ENCODE peak calls at places on chromosomes 11 and 22, in nine cellular contexts. One of them, this sample, is unnamed.

GRCh38 chr22:23415490-23415851 is 164.6 kb downstream of the IGLL1 start:
- DNase-seq in tibial nerve: no peak
- DNase-seq in colonic mucosa: no peak
- DNase-seq in transverse colon: no peak
- DNase-seq in fibroblast of lung: no peak
- DNase-seq in spleen: no peak
- DNase-seq in cardiac muscle cell: no peak
- DNase-seq in neuronal stem cell: no peak
- DNase-seq in left lung: peak; percentile 39
- DNase-seq in this sample: no peak

GRCh38 chr11:6238902-6239301 is at the start of gene CNGA4:
- DNase-seq in spleen: no peak
- DNase-seq in left lung: no peak
- DNase-seq in transverse colon: no peak
- DNase-seq in fibroblast of lung: no peak
- DNase-seq in cardiac muscle cell: no peak
- DNase-seq in neuronal stem cell: no peak
- DNase-seq in colonic mucosa: no peak
- DNase-seq in tibial nerve: no peak
- DNase-seq in this sample: no peak

GRCh38 chr11:6332066-6332465 is 11.8 kb upstream of the CAVIN3 start:
- DNase-seq in left lung: no peak
- DNase-seq in transverse colon: no peak
- DNase-seq in fibroblast of lung: no peak
- DNase-seq in neuronal stem cell: no peak
- DNase-seq in cardiac muscle cell: no peak
- DNase-seq in colonic mucosa: no peak
- DNase-seq in spleen: no peak
- DNase-seq in tibial nerve: no peak
- DNase-seq in this sample: no peak

GRCh38 chr22:36528336-36528735 is 630 bp downstream of the EIF3D start:
- DNase-seq in cardiac muscle cell: peak; percentile 49
- DNase-seq in neuronal stem cell: no peak
- DNase-seq in tibial nerve: no peak
- DNase-seq in transverse colon: no peak
- DNase-seq in colonic mucosa: no peak
- DNase-seq in left lung: no peak
- DNase-seq in spleen: no peak
- DNase-seq in fibroblast of lung: peak; percentile 20
- DNase-seq in this sample: no peak

GRCh38 chr22:40238425-40239344 is 61.0 kb downstream of the TNRC6B start:
- DNase-seq in tibial nerve: no peak
- DNase-seq in neuronal stem cell: no peak
- DNase-seq in spleen: no peak
- DNase-seq in colonic mucosa: no peak
- DNase-seq in left lung: no peak
- DNase-seq in fibroblast of lung: peak; percentile 45
- DNase-seq in cardiac muscle cell: no peak
- DNase-seq in transverse colon: no peak
- DNase-seq in this sample: no peak

GRCh38 chr11:79229047-79229446 is 211.8 kb downstream of the TENM4 start:
- DNase-seq in fibroblast of lung: no peak
- DNase-seq in colonic mucosa: no peak
- DNase-seq in spleen: no peak
- DNase-seq in tibial nerve: no peak
- DNase-seq in transverse colon: no peak
- DNase-seq in left lung: no peak
- DNase-seq in cardiac muscle cell: no peak
- DNase-seq in neuronal stem cell: no peak
- DNase-seq in this sample: no peak

GRCh38 chr11:91243065-91243464 is 981.6 kb upstream of the FAT3 start:
- DNase-seq in transverse colon: no peak
- DNase-seq in colonic mucosa: no peak
- DNase-seq in fibroblast of lung: peak; percentile 67
- DNase-seq in spleen: no peak
- DNase-seq in left lung: no peak
- DNase-seq in cardiac muscle cell: no peak
- DNase-seq in tibial nerve: no peak
- DNase-seq in neuronal stem cell: no peak
- DNase-seq in this sample: no peak

GRCh38 chr22:44091021-44091721 is 67.1 kb downstream of the PARVB start:
- DNase-seq in left lung: peak; percentile 33
- DNase-seq in neuronal stem cell: no peak
- DNase-seq in spleen: no peak
- DNase-seq in transverse colon: no peak
- DNase-seq in tibial nerve: no peak
- DNase-seq in colonic mucosa: no peak
- DNase-seq in cardiac muscle cell: peak; percentile 33
- DNase-seq in fibroblast of lung: no peak
- DNase-seq in this sample: peak; percentile 32

GRCh38 chr22:30743257-30744020 is 48.8 kb downstream of the OSBP2 start:
- DNase-seq in colonic mucosa: no peak
- DNase-seq in fibroblast of lung: no peak
- DNase-seq in neuronal stem cell: no peak
- DNase-seq in tibial nerve: no peak
- DNase-seq in transverse colon: no peak
- DNase-seq in spleen: no peak
- DNase-seq in cardiac muscle cell: no peak
- DNase-seq in left lung: no peak
- DNase-seq in this sample: no peak

GRCh38 chr11:17473071-17473744 is 3.4 kb downstream of the ABCC8 start:
- DNase-seq in tibial nerve: no peak
- DNase-seq in transverse colon: no peak
- DNase-seq in left lung: no peak
- DNase-seq in cardiac muscle cell: peak; percentile 65
- DNase-seq in spleen: no peak
- DNase-seq in neuronal stem cell: no peak
- DNase-seq in fibroblast of lung: peak; percentile 2
- DNase-seq in colonic mucosa: no peak
- DNase-seq in this sample: no peak

GRCh38 chr11:55902308-55902707 is 12.1 kb downstream of the OR5W2 start:
- DNase-seq in neuronal stem cell: no peak
- DNase-seq in fibroblast of lung: no peak
- DNase-seq in tibial nerve: no peak
- DNase-seq in colonic mucosa: no peak
- DNase-seq in transverse colon: no peak
- DNase-seq in cardiac muscle cell: no peak
- DNase-seq in left lung: no peak
- DNase-seq in spleen: no peak
- DNase-seq in this sample: no peak

GRCh38 chr11:27485930-27486773 is 13.6 kb upstream of the LGR4 start:
- DNase-seq in fibroblast of lung: peak; percentile 76
- DNase-seq in cardiac muscle cell: peak; percentile 64
- DNase-seq in colonic mucosa: peak; percentile 74
- DNase-seq in neuronal stem cell: peak; percentile 56
- DNase-seq in left lung: no peak
- DNase-seq in tibial nerve: peak; percentile 83
- DNase-seq in transverse colon: no peak
- DNase-seq in spleen: no peak
- DNase-seq in this sample: peak; percentile 51

GRCh38 chr22:23686416-23687024 is 4.3 kb upstream of the RGL4 start:
- DNase-seq in cardiac muscle cell: no peak
- DNase-seq in fibroblast of lung: no peak
- DNase-seq in transverse colon: no peak
- DNase-seq in colonic mucosa: no peak
- DNase-seq in neuronal stem cell: no peak
- DNase-seq in spleen: no peak
- DNase-seq in left lung: peak; percentile 22
- DNase-seq in tibial nerve: no peak
- DNase-seq in this sample: no peak

GRCh38 chr11:116164843-116165242 is 607.9 kb downstream of the BUD13 start:
- DNase-seq in colonic mucosa: no peak
- DNase-seq in transverse colon: no peak
- DNase-seq in tibial nerve: peak; percentile 1
- DNase-seq in neuronal stem cell: no peak
- DNase-seq in cardiac muscle cell: no peak
- DNase-seq in spleen: no peak
- DNase-seq in left lung: no peak
- DNase-seq in fibroblast of lung: no peak
- DNase-seq in this sample: no peak
- H3K4me1 ChIP-seq in colonic mucosa: no peaks in the 10 kb centered on the region
- H3K4me1 ChIP-seq in transverse colon: no peaks in the 10 kb centered on the region
- H3K4me1 ChIP-seq in tibial nerve: no peaks in the 10 kb centered on the region
- H3K4me1 ChIP-seq in neuronal stem cell: peaks cover 20% of the 10 kb centered on the region
- H3K4me1 ChIP-seq in cardiac muscle cell: no peaks in the 10 kb centered on the region
- H3K4me1 ChIP-seq in spleen: no peaks in the 10 kb centered on the region
- H3K4me1 ChIP-seq in left lung: no peaks in the 10 kb centered on the region
- H3K4me1 ChIP-seq in fibroblast of lung: no peaks in the 10 kb centered on the region
- H3K4me1 ChIP-seq in this sample: no peaks in the 10 kb centered on the region

DNA sequence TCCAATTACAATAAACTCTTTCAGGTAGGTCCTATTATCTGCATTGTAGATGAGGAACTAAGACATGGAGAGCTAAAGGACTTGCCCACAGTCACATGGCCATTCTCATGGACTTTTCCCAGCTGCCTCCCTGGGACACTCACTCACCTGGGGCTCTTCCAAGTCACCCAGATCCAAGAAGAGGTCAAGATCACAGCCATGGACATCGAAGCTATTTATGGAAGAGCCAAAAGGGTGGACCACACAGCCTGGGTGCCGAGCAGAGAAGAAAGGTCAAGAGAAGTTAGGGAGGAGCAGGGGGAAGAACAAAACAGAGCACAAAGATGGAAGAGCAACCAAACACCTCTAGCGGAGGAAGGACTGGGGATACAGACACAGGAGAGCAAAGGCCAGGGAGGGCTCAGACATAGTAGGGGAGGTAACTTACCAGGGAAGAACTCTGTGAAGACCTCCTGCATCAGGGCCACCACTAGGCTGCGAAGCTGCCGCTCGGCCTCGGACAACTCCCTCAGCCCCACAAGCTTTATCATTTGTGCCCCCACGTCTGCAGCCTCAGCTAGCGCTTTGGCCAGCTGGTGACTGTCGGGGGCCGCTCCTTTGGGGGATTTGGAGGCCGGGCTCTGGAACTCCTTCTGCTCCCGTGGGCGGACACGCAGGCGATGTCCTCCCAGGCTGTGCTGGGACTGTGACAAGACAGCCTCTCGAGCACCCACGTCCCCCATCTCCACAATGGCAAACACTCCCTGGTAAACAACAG is 7.4 kb upstream of the EEF1G start:
- DNase-seq in transverse colon: no peak
- DNase-seq in fibroblast of lung: no peak
- DNase-seq in cardiac muscle cell: no peak
- DNase-seq in colonic mucosa: no peak
- DNase-seq in neuronal stem cell: no peak
- DNase-seq in spleen: peak; percentile 66
- DNase-seq in left lung: no peak
- DNase-seq in tibial nerve: no peak
- DNase-seq in this sample: no peak
- H3K36me3 ChIP-seq in transverse colon: peaks cover 4% of the 10 kb centered on the region
- H3K36me3 ChIP-seq in fibroblast of lung: peaks cover 3% of the 10 kb centered on the region
- H3K36me3 ChIP-seq in cardiac muscle cell: peaks cover 36% of the 10 kb centered on the region
- H3K36me3 ChIP-seq in colonic mucosa: no peaks in the 10 kb centered on the region
- H3K36me3 ChIP-seq in neuronal stem cell: peaks cover 85% of the 10 kb centered on the region
- H3K36me3 ChIP-seq in spleen: peaks cover 78% of the 10 kb centered on the region
- H3K36me3 ChIP-seq in left lung: peaks cover 78% of the 10 kb centered on the region
- H3K36me3 ChIP-seq in tibial nerve: no peaks in the 10 kb centered on the region
- H3K36me3 ChIP-seq in this sample: peaks cover 72% of the 10 kb centered on the region

GRCh38 chr11:81874627-81875026 is 859.0 kb downstream of the FAM181B start:
- DNase-seq in left lung: no peak
- DNase-seq in neuronal stem cell: no peak
- DNase-seq in colonic mucosa: no peak
- DNase-seq in fibroblast of lung: no peak
- DNase-seq in spleen: no peak
- DNase-seq in cardiac muscle cell: peak; percentile 12
- DNase-seq in tibial nerve: no peak
- DNase-seq in transverse colon: no peak
- DNase-seq in this sample: peak; percentile 38

GRCh38 chr11:81870815-81871214 is 862.8 kb downstream of the FAM181B start:
- DNase-seq in tibial nerve: no peak
- DNase-seq in fibroblast of lung: no peak
- DNase-seq in transverse colon: no peak
- DNase-seq in spleen: no peak
- DNase-seq in neuronal stem cell: no peak
- DNase-seq in colonic mucosa: no peak
- DNase-seq in cardiac muscle cell: no peak
- DNase-seq in left lung: no peak
- DNase-seq in this sample: no peak

GRCh38 chr11:81869337-81870065 is 864.2 kb downstream of the FAM181B start:
- DNase-seq in left lung: no peak
- DNase-seq in cardiac muscle cell: no peak
- DNase-seq in colonic mucosa: peak; percentile 30
- DNase-seq in fibroblast of lung: peak; percentile 2
- DNase-seq in tibial nerve: no peak
- DNase-seq in transverse colon: peak; percentile 59
- DNase-seq in spleen: peak; percentile 76
- DNase-seq in neuronal stem cell: no peak
- DNase-seq in this sample: peak; percentile 92

DNA sequence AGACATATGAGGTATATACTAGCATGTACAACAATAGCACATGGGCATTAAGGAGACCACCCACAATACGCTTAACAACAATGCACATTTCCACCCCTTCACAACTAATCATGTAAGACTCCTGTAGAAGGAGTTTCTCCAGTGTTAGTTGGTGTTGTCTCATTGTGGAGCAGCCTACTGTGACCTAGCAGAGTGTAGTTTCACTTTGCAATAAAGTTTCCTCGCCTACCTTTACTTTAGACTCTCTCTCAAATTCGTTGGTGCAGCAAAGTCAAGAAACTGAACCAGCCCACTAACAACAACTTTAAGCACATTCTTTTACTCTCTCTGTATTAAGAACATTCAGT is 863.6 kb downstream of the FAM181B start:
- DNase-seq in tibial nerve: no peak
- DNase-seq in neuronal stem cell: no peak
- DNase-seq in cardiac muscle cell: no peak
- DNase-seq in transverse colon: no peak
- DNase-seq in spleen: no peak
- DNase-seq in colonic mucosa: no peak
- DNase-seq in fibroblast of lung: no peak
- DNase-seq in left lung: no peak
- DNase-seq in this sample: no peak
- H3K27ac ChIP-seq in tibial nerve: no peak overlapping the region
- H3K27ac ChIP-seq in neuronal stem cell: no peak overlapping the region
- H3K27ac ChIP-seq in cardiac muscle cell: no peak overlapping the region
- H3K27ac ChIP-seq in transverse colon: no peak overlapping the region
- H3K27ac ChIP-seq in spleen: peak overlapping the region; percentile 72
- H3K27ac ChIP-seq in colonic mucosa: no peak overlapping the region
- H3K27ac ChIP-seq in fibroblast of lung: no peak overlapping the region
- H3K27ac ChIP-seq in left lung: no peak overlapping the region
- H3K27ac ChIP-seq in this sample: peak overlapping the region; percentile 56

GRCh38 chr22:46104170-46104880 is 46.0 kb upstream of the PPARA start:
- DNase-seq in fibroblast of lung: no peak
- DNase-seq in transverse colon: no peak
- DNase-seq in tibial nerve: no peak
- DNase-seq in neuronal stem cell: no peak
- DNase-seq in cardiac muscle cell: no peak
- DNase-seq in left lung: no peak
- DNase-seq in colonic mucosa: no peak
- DNase-seq in spleen: peak; percentile 89
- DNase-seq in this sample: no peak
- H3K4me1 ChIP-seq in fibroblast of lung: peaks cover 60% of the 10 kb centered on the region
- H3K4me1 ChIP-seq in transverse colon: peaks cover 63% of the 10 kb centered on the region
- H3K4me1 ChIP-seq in tibial nerve: no peaks in the 10 kb centered on the region
- H3K4me1 ChIP-seq in neuronal stem cell: peaks cover 3% of the 10 kb centered on the region
- H3K4me1 ChIP-seq in cardiac muscle cell: no peaks in the 10 kb centered on the region
- H3K4me1 ChIP-seq in left lung: peaks cover 49% of the 10 kb centered on the region
- H3K4me1 ChIP-seq in colonic mucosa: no peaks in the 10 kb centered on the region
- H3K4me1 ChIP-seq in spleen: peaks cover 63% of the 10 kb centered on the region
- H3K4me1 ChIP-seq in this sample: no peaks in the 10 kb centered on the region

DNA sequence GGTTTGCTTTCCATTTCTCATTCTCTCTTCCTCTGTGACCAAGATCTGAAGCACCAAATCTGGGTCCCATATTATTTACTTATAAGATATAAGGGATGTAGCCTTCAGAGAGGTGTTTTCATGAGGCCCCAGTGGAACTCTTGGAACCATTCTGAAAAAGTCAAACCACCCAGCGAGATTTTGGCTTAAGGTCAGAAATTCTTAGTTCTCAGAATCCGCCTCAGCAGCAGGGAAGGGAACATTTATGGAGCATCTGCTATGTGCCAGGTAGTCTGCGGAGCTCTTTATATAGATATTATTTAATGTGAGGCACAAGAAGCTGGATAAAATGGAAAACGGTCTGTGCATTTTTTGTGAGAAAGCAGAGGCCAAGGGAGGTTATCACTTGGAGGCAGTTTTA is 6.3 kb downstream of the NAV2 start:
- DNase-seq in cardiac muscle cell: no peak
- DNase-seq in transverse colon: no peak
- DNase-seq in fibroblast of lung: no peak
- DNase-seq in left lung: no peak
- DNase-seq in tibial nerve: no peak
- DNase-seq in neuronal stem cell: no peak
- DNase-seq in spleen: no peak
- DNase-seq in colonic mucosa: no peak
- DNase-seq in this sample: no peak
- H3K36me3 ChIP-seq in cardiac muscle cell: no peaks in the 10 kb centered on the region
- H3K36me3 ChIP-seq in transverse colon: no peaks in the 10 kb centered on the region
- H3K36me3 ChIP-seq in fibroblast of lung: no peaks in the 10 kb centered on the region
- H3K36me3 ChIP-seq in left lung: no peaks in the 10 kb centered on the region
- H3K36me3 ChIP-seq in tibial nerve: no peaks in the 10 kb centered on the region
- H3K36me3 ChIP-seq in neuronal stem cell: no peaks in the 10 kb centered on the region
- H3K36me3 ChIP-seq in spleen: no peaks in the 10 kb centered on the region
- H3K36me3 ChIP-seq in colonic mucosa: no peaks in the 10 kb centered on the region
- H3K36me3 ChIP-seq in this sample: no peaks in the 10 kb centered on the region